ENCODE peak calls at places on chromosomes 2 and 18, in eight cellular contexts. C is ecto neural progenitor cell; N is activated T-helper 9 cell treated with anti-CD3 and anti-CD28 coated beads, Interleukin-2, amount 50 U/mL, for 16 hours; S is GM12878; K is GF-D8; Z is fibroblast of mammary gland; H is activated CD4-positive, alpha-beta T cell treated with anti-CD3 and anti-CD28 coated beads for 48 hours; W is naive thymus-derived CD8-positive, alpha-beta T cell. A is an unnamed sample.

GRCh38 chr2:8174641-8175257 is 507.1 kb upstream of the ID2 start:
- DNase-seq in C (no peak), K (no peak), S (no peak), W (no peak), Z (peak; percentile 59), H (no peak), N (no peak), A (no peak)

GRCh38 chr2:231227309-231228162 is 29.1 kb downstream of the ARMC9 start:
- DNase-seq in C (peak; percentile 55), N (no peak), H (peak; percentile 58), S (peak; percentile 70), K (peak; percentile 47), Z (peak; percentile 82), W (no peak), A (peak; percentile 31)

GRCh38 chr18:50581517-50581916 is 21.6 kb downstream of the MAPK4 start:
- DNase-seq in N (no peak), S (no peak), Z (no peak), K (no peak), C (no peak), H (no peak), W (no peak), A (no peak)

GRCh38 chr2:226423498-226423960 is 376.1 kb downstream of the IRS1 start:
- DNase-seq in C (no peak), W (peak; percentile 5), H (peak; percentile 71), N (peak; percentile 5), S (no peak), Z (no peak), K (peak; percentile 58), A (no peak)

GRCh38 chr2:127423880-127424279 is 5.7 kb downstream of the PROC start:
- DNase-seq in C (no peak), Z (no peak), W (no peak), N (no peak), H (no peak), S (no peak), K (no peak), A (no peak)

GRCh38 chr18:61703508-61703907 is 189.3 kb downstream of the RNF152 start:
- DNase-seq in K (no peak), C (no peak), Z (peak; percentile 79), W (no peak), S (no peak), N (no peak), H (no peak), A (no peak)

GRCh38 chr18:36960038-36960437 is 131.1 kb downstream of the KIAA1328 start:
- DNase-seq in S (no peak), H (no peak), Z (no peak), N (no peak), W (no peak), C (no peak), K (no peak), A (no peak)

GRCh38 chr2:234451852-234452625 is 44.8 kb downstream of the ARL4C start:
- DNase-seq in W (no peak), N (no peak), S (no peak), Z (peak; percentile 79), H (no peak), C (no peak), K (no peak), A (no peak)

GRCh38 chr18:63433349-63433866 is 11.1 kb upstream of the VPS4B start:
- DNase-seq in W (no peak), H (no peak), N (no peak), Z (peak; percentile 89), C (no peak), K (no peak), S (no peak), A (no peak)

GRCh38 chr2:42030196-42030759 is 17.5 kb upstream of the PKDCC start:
- DNase-seq in K (no peak), N (no peak), S (no peak), C (peak; percentile 85), H (no peak), Z (no peak), W (no peak), A (no peak)

GRCh38 chr2:163733301-163733938 is 2.4 kb downstream of the FIGN start:
- DNase-seq in C (no peak), S (no peak), Z (peak; percentile 21), K (no peak), W (no peak), H (no peak), N (no peak), A (no peak)

GRCh38 chr2:237072067-237072931 is 13.4 kb upstream of the COPS8 start:
- DNase-seq in N (peak; percentile 57), K (no peak), C (peak; percentile 87), H (peak; percentile 83), W (peak; percentile 64), S (no peak), Z (peak; percentile 73), A (peak; percentile 36)

GRCh38 chr2:88310787-88311186 is 140.6 kb downstream of the THNSL2 start:
- DNase-seq in S (no peak), Z (no peak), W (no peak), C (no peak), H (no peak), N (no peak), K (no peak), A (no peak)

GRCh38 chr2:85661139-85661858 is 6.7 kb downstream of the SFTPB start:
- DNase-seq in W (no peak), N (no peak), C (no peak), Z (no peak), H (no peak), S (no peak), K (no peak), A (no peak)

GRCh38 chr2:151614606-151615306 is 119.5 kb downstream of the NEB start:
- DNase-seq in C (no peak), Z (no peak), W (no peak), S (no peak), K (no peak), H (no peak), N (no peak), A (no peak)

GRCh38 chr2:152342259-152343046 is 7.5 kb downstream of the FMNL2 start:
- DNase-seq in H (no peak), N (no peak), C (no peak), S (no peak), W (no peak), K (no peak), Z (no peak), A (no peak)

GRCh38 chr2:25358249-25358815 is 16.6 kb upstream of the DNMT3A start:
- DNase-seq in N (no peak), Z (no peak), W (no peak), H (no peak), S (no peak), C (no peak), K (no peak), A (no peak)

GRCh38 chr2:113796592-113797180 is 40.2 kb upstream of the SLC35F5 start:
- DNase-seq in W (no peak), H (no peak), K (no peak), N (no peak), S (no peak), C (no peak), Z (no peak), A (no peak)

GRCh38 chr18:39946623-39947061 is 2008.4 kb upstream of the PIK3C3 start:
- DNase-seq in C (no peak), H (no peak), K (no peak), N (no peak), S (no peak), Z (peak; percentile 96), W (no peak), A (no peak)

GRCh38 chr2:183610724-183611123 is 486.5 kb downstream of the NUP35 start:
- DNase-seq in S (no peak), Z (no peak), W (no peak), K (no peak), C (no peak), H (no peak), N (no peak), A (no peak)

GRCh38 chr2:223957092-223957851 is at the start of gene MRPL44:
- DNase-seq in N (peak; percentile 95), S (peak; percentile 76), W (peak; percentile 95), H (peak; percentile 99), C (peak; percentile 97), Z (peak; percentile 93), K (peak; percentile 92), A (peak; percentile 92)

GRCh38 chr2:29130295-29130694 is 15.1 kb downstream of the CLIP4 start:
- DNase-seq in C (no peak), Z (peak; percentile 85), S (no peak), W (no peak), H (peak; percentile 47), N (peak; percentile 2), K (no peak), A (peak; percentile 34)

GRCh38 chr18:36899289-36899688 is 70.4 kb downstream of the KIAA1328 start:
- DNase-seq in H (no peak), K (peak; percentile 21), N (no peak), S (no peak), W (no peak), C (no peak), Z (peak; percentile 59), A (no peak)